ENCODE peak calls at places on chromosomes 12 and 14, in nine cellular contexts. K is Kasumi-1; H is Caki2; M is stimulated activated CD4-positive, alpha-beta T cell treated with anti-CD3 and anti-CD28 coated beads, TNF-alpha, amount 100 ng/mL, for 1 hour; U is cardiac muscle cell; T is germinal center; E is mesendoderm; P is GM10248; J is D341Med. A is an unnamed sample.

GRCh38 chr12:57550628-57551549 is 1.0 kb downstream of the KIF5A start:
- DNase-seq in T (no peak), U (no peak), H (no peak), K (no peak), P (no peak), J (no peak), M (no peak), E (no peak), A (no peak)

GRCh38 chr14:100727565-100728240 is 1.0 kb downstream of the DLK1 start:
- DNase-seq in P (no peak), M (no peak), T (no peak), H (no peak), K (no peak), E (no peak), U (no peak), J (no peak), A (no peak)

GRCh38 chr12:69008510-69008909 is 75.5 kb upstream of the CPM start:
- DNase-seq in H (no peak), U (peak; percentile 37), P (no peak), J (no peak), E (no peak), T (no peak), M (no peak), K (no peak), A (no peak)

GRCh38 chr14:22996823-22997301 is 13.1 kb downstream of the C14orf93 start:
- DNase-seq in P (no peak), E (no peak), H (no peak), T (no peak), J (no peak), M (no peak), K (no peak), U (no peak), A (no peak)

GRCh38 chr12:22684526-22685118 is 59.7 kb downstream of the ETNK1 start:
- DNase-seq in U (peak; percentile 65), E (peak; percentile 63), T (peak; percentile 6), M (no peak), P (no peak), H (peak; percentile 29), J (no peak), K (peak; percentile 79), A (no peak)

GRCh38 chr12:120194226-120194533 is 335 bp downstream of the GCN1 start:
- DNase-seq in M (no peak), T (no peak), K (no peak), U (no peak), J (no peak), H (no peak), E (peak; percentile 28), P (no peak), A (no peak)

GRCh38 chr12:25689996-25690501 is 137.0 kb upstream of the LMNTD1 start:
- DNase-seq in E (no peak), H (no peak), K (no peak), P (no peak), T (no peak), J (peak; percentile 91), M (no peak), U (peak; percentile 72), A (no peak)

GRCh38 chr14:105092124-105092911 is 27.1 kb upstream of the GPR132 start:
- DNase-seq in J (peak; percentile 70), H (peak; percentile 58), U (no peak), K (no peak), P (peak; percentile 18), M (no peak), T (no peak), E (no peak), A (no peak)

GRCh38 chr12:54375258-54375579 is 9.3 kb downstream of the ZNF385A start:
- DNase-seq in K (no peak), P (no peak), E (no peak), U (no peak), J (no peak), T (no peak), H (no peak), M (no peak), A (no peak)

GRCh38 chr14:104676694-104677505 is 12.5 kb upstream of the INF2 start:
- DNase-seq in E (peak; percentile 80), U (no peak), K (no peak), M (no peak), T (no peak), J (no peak), P (peak; percentile 77), H (no peak), A (no peak)

GRCh38 chr14:92058006-92058917 is 18.4 kb upstream of the TRIP11 start:
- DNase-seq in P (no peak), T (no peak), E (no peak), K (no peak), M (no peak), J (no peak), U (no peak), H (no peak), A (no peak)

GRCh38 chr12:107558141-107558815 is 127.3 kb upstream of the PWP1 start:
- DNase-seq in H (no peak), E (no peak), K (no peak), P (no peak), U (no peak), T (no peak), M (no peak), J (no peak), A (no peak)

GRCh38 chr12:124469193-124469888 is 98.1 kb downstream of the NCOR2 start:
- DNase-seq in U (peak; percentile 23), M (no peak), E (peak; percentile 60), P (no peak), H (no peak), K (no peak), J (no peak), T (no peak), A (no peak)

GRCh38 chr12:4997939-4998338 is 45.7 kb upstream of the KCNA5 start:
- DNase-seq in P (no peak), J (no peak), H (peak; percentile 45), U (peak; percentile 72), M (no peak), E (peak; percentile 34), K (no peak), T (no peak), A (peak; percentile 41)

GRCh38 chr12:122322501-122322900 is 56.2 kb upstream of the VPS33A start:
- DNase-seq in U (peak; percentile 16), P (no peak), J (no peak), T (no peak), E (peak; percentile 27), M (no peak), K (no peak), H (peak; percentile 59), A (no peak)

GRCh38 chr14:80901813-80902212 is 39.7 kb downstream of the CEP128 start:
- DNase-seq in M (no peak), U (no peak), H (no peak), E (no peak), J (no peak), K (no peak), T (no peak), P (no peak), A (no peak)

GRCh38 chr12:60693019-60693626 is 1097.3 kb downstream of the SLC16A7 start:
- DNase-seq in M (no peak), T (no peak), J (no peak), H (no peak), K (no peak), E (no peak), U (no peak), P (no peak), A (no peak)

GRCh38 chr12:3667485-3667884 is 85.4 kb downstream of the CRACR2A start:
- DNase-seq in T (no peak), U (no peak), P (no peak), J (no peak), H (no peak), K (no peak), M (no peak), E (no peak), A (no peak)

GRCh38 chr12:25960176-25960575 is 1.7 kb downstream of the RASSF8 start:
- DNase-seq in E (peak; percentile 65), T (peak; percentile 5), J (peak; percentile 61), U (peak; percentile 57), M (no peak), K (peak; percentile 15), P (no peak), H (peak; percentile 51), A (peak; percentile 24)

GRCh38 chr14:34199585-34199984 is 248.7 kb upstream of the EGLN3 start:
- DNase-seq in T (no peak), M (no peak), E (peak; percentile 11), J (no peak), U (peak; percentile 21), P (no peak), K (no peak), H (no peak), A (no peak)

GRCh38 chr14:104424406-104425072 is 155.0 kb upstream of the C14orf180 start:
- DNase-seq in U (peak; percentile 29), E (no peak), J (peak; percentile 34), K (no peak), H (peak; percentile 28), T (no peak), M (no peak), P (peak; percentile 20), A (peak; percentile 47)

GRCh38 chr12:64004639-64005038 is 160.1 kb downstream of the SRGAP1 start:
- DNase-seq in U (peak; percentile 27), T (no peak), J (no peak), M (no peak), H (no peak), K (no peak), P (no peak), E (no peak), A (no peak)

GRCh38 chr12:101968770-101969169 is 91.4 kb downstream of the DRAM1 start:
- DNase-seq in U (no peak), J (no peak), E (no peak), M (no peak), H (no peak), T (no peak), P (no peak), K (no peak), A (no peak)

GRCh38 chr12:72465940-72466630 is 193.9 kb downstream of the TRHDE start:
- DNase-seq in U (no peak), J (no peak), M (no peak), T (no peak), P (no peak), K (no peak), H (no peak), E (peak; percentile 20), A (no peak)

GRCh38 chr12:70583251-70583650 is 54.0 kb downstream of the PTPRB start:
- DNase-seq in U (no peak), E (no peak), K (no peak), M (no peak), J (no peak), P (no peak), H (no peak), T (no peak), A (no peak)

GRCh38 chr12:25056011-25056410 is 107.1 kb upstream of the BCAT1 start:
- DNase-seq in K (no peak), M (no peak), E (no peak), P (no peak), J (no peak), T (no peak), U (no peak), H (no peak), A (no peak)

A was measured in anterior cingulate cortex.